ENCODE peak calls at places on chromosomes 11 and 22, in nine cellular contexts. One of them, this sample, is unnamed.

GRCh38 chr11:123304828-123305530 is 109.9 kb upstream of the CLMP start:
- DNase-seq in stimulated activated effector memory CD8-positive, alpha-beta T cell treated with anti-CD3 and anti-CD28 coated beads, Interleukin-12 subunit alpha, Interleukin-12 subunit beta, amount 100 ng/mL, for 72 hours: no peak
- DNase-seq in SJSA1: no peak
- DNase-seq in activated T-helper 1 cell treated with Interleukin-2 at 50 U/mL for 16 hours: no peak
- DNase-seq in posterior vena cava: no peak
- DNase-seq in CD8-positive, alpha-beta memory T cell: no peak
- DNase-seq in hepatic stellate cell: no peak
- DNase-seq in activated CD4-positive, CD25-positive, alpha-beta regulatory T cell: no peak
- DNase-seq in stimulated activated CD8-positive, alpha-beta memory T cell treated with anti-CD3 and anti-CD28 coated beads, Interleukin-4, amount 100 ng/mL, for 1 hour: no peak
- DNase-seq in this sample: no peak

GRCh38 chr22:31944700-31945477 is 554 bp downstream of the YWHAH start:
- DNase-seq in stimulated activated effector memory CD8-positive, alpha-beta T cell treated with anti-CD3 and anti-CD28 coated beads, Interleukin-12 subunit alpha, Interleukin-12 subunit beta, amount 100 ng/mL, for 72 hours: peak
- DNase-seq in SJSA1: no peak
- DNase-seq in activated T-helper 1 cell treated with Interleukin-2 at 50 U/mL for 16 hours: peak
- DNase-seq in posterior vena cava: peak
- DNase-seq in CD8-positive, alpha-beta memory T cell: peak
- DNase-seq in hepatic stellate cell: peak
- DNase-seq in activated CD4-positive, CD25-positive, alpha-beta regulatory T cell: peak
- DNase-seq in stimulated activated CD8-positive, alpha-beta memory T cell treated with anti-CD3 and anti-CD28 coated beads, Interleukin-4, amount 100 ng/mL, for 1 hour: no peak
- DNase-seq in this sample: no peak

GRCh38 chr22:43331698-43332097 is 11.5 kb downstream of the SCUBE1 start:
- DNase-seq in stimulated activated effector memory CD8-positive, alpha-beta T cell treated with anti-CD3 and anti-CD28 coated beads, Interleukin-12 subunit alpha, Interleukin-12 subunit beta, amount 100 ng/mL, for 72 hours: no peak
- DNase-seq in SJSA1: no peak
- DNase-seq in activated T-helper 1 cell treated with Interleukin-2 at 50 U/mL for 16 hours: no peak
- DNase-seq in posterior vena cava: no peak
- DNase-seq in CD8-positive, alpha-beta memory T cell: no peak
- DNase-seq in hepatic stellate cell: no peak
- DNase-seq in activated CD4-positive, CD25-positive, alpha-beta regulatory T cell: no peak
- DNase-seq in stimulated activated CD8-positive, alpha-beta memory T cell treated with anti-CD3 and anti-CD28 coated beads, Interleukin-4, amount 100 ng/mL, for 1 hour: no peak
- DNase-seq in this sample: no peak

GRCh38 chr22:23272371-23272770 is 92.1 kb downstream of the BCR start:
- DNase-seq in stimulated activated effector memory CD8-positive, alpha-beta T cell treated with anti-CD3 and anti-CD28 coated beads, Interleukin-12 subunit alpha, Interleukin-12 subunit beta, amount 100 ng/mL, for 72 hours: no peak
- DNase-seq in SJSA1: no peak
- DNase-seq in activated T-helper 1 cell treated with Interleukin-2 at 50 U/mL for 16 hours: no peak
- DNase-seq in posterior vena cava: no peak
- DNase-seq in CD8-positive, alpha-beta memory T cell: no peak
- DNase-seq in hepatic stellate cell: no peak
- DNase-seq in activated CD4-positive, CD25-positive, alpha-beta regulatory T cell: no peak
- DNase-seq in stimulated activated CD8-positive, alpha-beta memory T cell treated with anti-CD3 and anti-CD28 coated beads, Interleukin-4, amount 100 ng/mL, for 1 hour: no peak
- DNase-seq in this sample: no peak

GRCh38 chr22:29706493-29706892 is 13.3 kb upstream of the CABP7 start:
- DNase-seq in stimulated activated effector memory CD8-positive, alpha-beta T cell treated with anti-CD3 and anti-CD28 coated beads, Interleukin-12 subunit alpha, Interleukin-12 subunit beta, amount 100 ng/mL, for 72 hours: no peak
- DNase-seq in SJSA1: no peak
- DNase-seq in activated T-helper 1 cell treated with Interleukin-2 at 50 U/mL for 16 hours: no peak
- DNase-seq in posterior vena cava: no peak
- DNase-seq in CD8-positive, alpha-beta memory T cell: no peak
- DNase-seq in hepatic stellate cell: no peak
- DNase-seq in activated CD4-positive, CD25-positive, alpha-beta regulatory T cell: no peak
- DNase-seq in stimulated activated CD8-positive, alpha-beta memory T cell treated with anti-CD3 and anti-CD28 coated beads, Interleukin-4, amount 100 ng/mL, for 1 hour: no peak
- DNase-seq in this sample: no peak

GRCh38 chr11:31303644-31304043 is 65.9 kb downstream of the DCDC1 start:
- DNase-seq in stimulated activated effector memory CD8-positive, alpha-beta T cell treated with anti-CD3 and anti-CD28 coated beads, Interleukin-12 subunit alpha, Interleukin-12 subunit beta, amount 100 ng/mL, for 72 hours: no peak
- DNase-seq in SJSA1: no peak
- DNase-seq in activated T-helper 1 cell treated with Interleukin-2 at 50 U/mL for 16 hours: no peak
- DNase-seq in posterior vena cava: no peak
- DNase-seq in CD8-positive, alpha-beta memory T cell: no peak
- DNase-seq in hepatic stellate cell: no peak
- DNase-seq in activated CD4-positive, CD25-positive, alpha-beta regulatory T cell: no peak
- DNase-seq in stimulated activated CD8-positive, alpha-beta memory T cell treated with anti-CD3 and anti-CD28 coated beads, Interleukin-4, amount 100 ng/mL, for 1 hour: no peak
- DNase-seq in this sample: no peak

GRCh38 chr11:16402654-16403447 is 46.5 kb upstream of the SOX6 start:
- DNase-seq in stimulated activated effector memory CD8-positive, alpha-beta T cell treated with anti-CD3 and anti-CD28 coated beads, Interleukin-12 subunit alpha, Interleukin-12 subunit beta, amount 100 ng/mL, for 72 hours: no peak
- DNase-seq in SJSA1: no peak
- DNase-seq in activated T-helper 1 cell treated with Interleukin-2 at 50 U/mL for 16 hours: no peak
- DNase-seq in posterior vena cava: no peak
- DNase-seq in CD8-positive, alpha-beta memory T cell: no peak
- DNase-seq in hepatic stellate cell: no peak
- DNase-seq in activated CD4-positive, CD25-positive, alpha-beta regulatory T cell: no peak
- DNase-seq in stimulated activated CD8-positive, alpha-beta memory T cell treated with anti-CD3 and anti-CD28 coated beads, Interleukin-4, amount 100 ng/mL, for 1 hour: no peak
- DNase-seq in this sample: no peak

GRCh38 chr11:62726156-62727006 is 876 bp downstream of the HNRNPUL2 start:
- DNase-seq in stimulated activated effector memory CD8-positive, alpha-beta T cell treated with anti-CD3 and anti-CD28 coated beads, Interleukin-12 subunit alpha, Interleukin-12 subunit beta, amount 100 ng/mL, for 72 hours: no peak
- DNase-seq in SJSA1: no peak
- DNase-seq in activated T-helper 1 cell treated with Interleukin-2 at 50 U/mL for 16 hours: peak
- DNase-seq in posterior vena cava: no peak
- DNase-seq in CD8-positive, alpha-beta memory T cell: no peak
- DNase-seq in hepatic stellate cell: no peak
- DNase-seq in activated CD4-positive, CD25-positive, alpha-beta regulatory T cell: no peak
- DNase-seq in stimulated activated CD8-positive, alpha-beta memory T cell treated with anti-CD3 and anti-CD28 coated beads, Interleukin-4, amount 100 ng/mL, for 1 hour: no peak
- DNase-seq in this sample: no peak

GRCh38 chr22:27978875-27979274 is 59.8 kb upstream of the PITPNB start:
- DNase-seq in stimulated activated effector memory CD8-positive, alpha-beta T cell treated with anti-CD3 and anti-CD28 coated beads, Interleukin-12 subunit alpha, Interleukin-12 subunit beta, amount 100 ng/mL, for 72 hours: no peak
- DNase-seq in SJSA1: no peak
- DNase-seq in activated T-helper 1 cell treated with Interleukin-2 at 50 U/mL for 16 hours: no peak
- DNase-seq in posterior vena cava: no peak
- DNase-seq in CD8-positive, alpha-beta memory T cell: no peak
- DNase-seq in hepatic stellate cell: no peak
- DNase-seq in activated CD4-positive, CD25-positive, alpha-beta regulatory T cell: no peak
- DNase-seq in stimulated activated CD8-positive, alpha-beta memory T cell treated with anti-CD3 and anti-CD28 coated beads, Interleukin-4, amount 100 ng/mL, for 1 hour: no peak
- DNase-seq in this sample: no peak